ENCODE peak calls at places on chromosomes 4 and X, in five cellular contexts. T is H9, O is neuronal stem cell, I is mesenchymal stem cell, S is H1. J is an unnamed sample.

GRCh38 chr4:40909363-40909876 is 159.7 kb downstream of the NSUN7 start:
- DNase-seq in T (no peak), O (no peak), I (peak), S (no peak), J (peak)

GRCh38 chrX:130114141-130114561 is 3.9 kb upstream of the ELF4 start:
- DNase-seq in T (no peak), O (no peak), I (no peak), S (no peak), J (peak)

GRCh38 chr4:151173751-151174325 is 74.4 kb downstream of the RPS3A start:
- DNase-seq in T (no peak), O (no peak), I (peak), S (no peak), J (peak)

GRCh38 chr4:113828712-113829111 is 67.2 kb upstream of the CAMK2D start:
- DNase-seq in T (no peak), O (no peak), I (no peak), S (no peak), J (peak)

GRCh38 chr4:161554372-161554990 is 609.3 kb downstream of the FSTL5 start:
- DNase-seq in T (no peak), O (no peak), I (peak), S (no peak), J (peak)

GRCh38 chrX:129931411-129932136 is 25.6 kb downstream of the UTP14A start:
- DNase-seq in T (peak), O (peak), I (peak), S (peak), J (peak)

GRCh38 chr4:39840027-39840426 is 137.7 kb downstream of the PDS5A start:
- DNase-seq in T (no peak), O (no peak), I (no peak), S (no peak), J (no peak)

GRCh38 chrX:30308263-30309138 is 689 bp downstream of the NR0B1 start:
- DNase-seq in T (peak), O (peak), I (peak), S (peak), J (no peak)

GRCh38 chr4:87505862-87506261 is 23.3 kb downstream of the SPARCL1 start:
- DNase-seq in T (no peak), O (no peak), I (no peak), S (peak), J (no peak)

GRCh38 chr4:16508968-16509367 is 282.7 kb upstream of the TAPT1 start:
- DNase-seq in T (no peak), O (no peak), I (no peak), S (no peak), J (no peak)

GRCh38 chr4:136078971-136079370 is 1453.3 kb downstream of the PCDH18 start:
- DNase-seq in T (no peak), O (no peak), I (peak), S (no peak), J (peak)

GRCh38 chr4:108156391-108156790 is 12.3 kb downstream of the LEF1 start:
- DNase-seq in T (no peak), O (no peak), I (no peak), S (no peak), J (no peak)

GRCh38 chr4:148852092-148852699 is 410.0 kb upstream of the NR3C2 start:
- DNase-seq in T (no peak), O (no peak), I (no peak), S (no peak), J (no peak)

GRCh38 chr4:112857461-112857860 is 192.0 kb upstream of the ANK2 start:
- DNase-seq in T (no peak), O (no peak), I (peak), S (no peak), J (peak)

GRCh38 chr4:182855312-182855711 is 61.9 kb downstream of the DCTD start:
- DNase-seq in T (no peak), O (no peak), I (no peak), S (no peak), J (no peak)

GRCh38 chrX:101079736-101080135 is 1.1 kb downstream of the TMEM35A start:
- DNase-seq in T (no peak), O (no peak), I (no peak), S (no peak), J (no peak)

GRCh38 chr4:137226900-137227299 is 305.4 kb downstream of the PCDH18 start:
- DNase-seq in T (no peak), O (no peak), I (peak), S (no peak), J (peak)

GRCh38 chr4:9997881-9998280 is 23.4 kb downstream of the SLC2A9 start:
- DNase-seq in T (no peak), O (no peak), I (no peak), S (no peak), J (no peak)

GRCh38 chrX:119948381-119948780 is 4.8 kb upstream of the NKAP start:
- DNase-seq in T (no peak), O (no peak), I (no peak), S (no peak), J (no peak)

GRCh38 chr4:185638548-185639301 is 103.4 kb upstream of the PDLIM3 start:
- DNase-seq in T (peak), O (no peak), I (peak), S (peak), J (no peak)

GRCh38 chrX:3713225-3713936 is at the start of gene PRKX:
- DNase-seq in T (peak), O (no peak), I (peak), S (peak), J (peak)

GRCh38 chrX:54509401-54509800 is 13.4 kb upstream of the FGD1 start:
- DNase-seq in T (no peak), O (no peak), I (peak), S (no peak), J (peak)

GRCh38 chr4:41213563-41214157 is 682 bp downstream of the APBB2 start:
- DNase-seq in T (no peak), O (no peak), I (peak), S (no peak), J (no peak)

GRCh38 chr4:94827481-94828110 is 69.8 kb downstream of the BMPR1B start:
- DNase-seq in T (no peak), O (no peak), I (peak), S (no peak), J (peak)

GRCh38 chr4:43496602-43497001 is 604.1 kb downstream of the GRXCR1 start:
- DNase-seq in T (no peak), O (no peak), I (no peak), S (no peak), J (no peak)
- H2AFZ ChIP-seq in T (no peak), O (no peak), I (no peak), S (no peak), J (no peak)

GRCh38 chr4:37322122-37322521 is 77.6 kb downstream of the NWD2 start:
- DNase-seq in T (no peak), O (no peak), I (no peak), S (no peak), J (no peak)
- H2BK15ac ChIP-seq in T (no peak), O (no peak), I (no peak), S (no peak), J (no peak)

DNA sequence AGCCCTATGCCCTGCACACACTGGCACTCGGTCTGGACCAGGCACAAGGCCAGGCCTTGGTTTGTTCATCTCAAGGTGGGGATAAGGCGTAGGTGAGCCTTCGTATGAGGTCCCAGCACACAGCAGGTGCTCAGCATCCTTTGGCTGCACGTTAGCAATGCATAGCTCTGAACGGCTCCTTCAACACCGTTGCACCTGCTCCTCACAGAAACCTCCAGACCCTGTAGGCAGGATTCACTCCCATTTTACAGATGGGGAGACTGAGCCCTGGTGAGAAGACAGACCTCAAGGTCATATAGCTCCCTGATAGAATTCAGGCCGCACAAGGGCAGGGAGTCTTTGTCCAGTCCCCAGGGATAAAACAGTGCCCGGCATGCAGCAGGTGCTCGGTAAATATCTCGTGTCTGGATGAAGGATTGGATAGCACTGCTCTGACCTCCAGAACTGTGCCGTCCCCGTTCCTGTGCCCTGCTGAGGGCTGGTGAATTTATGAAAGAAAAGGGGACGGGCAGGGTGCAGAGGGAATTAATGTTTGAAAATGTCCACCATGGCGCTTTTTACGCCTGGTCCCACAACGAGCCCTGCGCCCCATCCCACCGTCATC is 2.4 kb downstream of the PPP2R2C start:
- DNase-seq in T (peak), O (no peak), I (no peak), S (no peak), J (no peak)
- H2AFZ ChIP-seq in T (no peak), O (peak), I (no peak), S (peak), J (peak)

GRCh38 chr4:100983426-100983825 is 363.9 kb downstream of the PPP3CA start:
- DNase-seq in T (no peak), O (no peak), I (peak), S (no peak), J (no peak)

GRCh38 chr4:100981447-100982204 is 365.7 kb downstream of the PPP3CA start:
- DNase-seq in T (no peak), O (no peak), I (peak), S (no peak), J (peak)

GRCh38 chr4:100982345-100982744 is 365.0 kb downstream of the PPP3CA start:
- DNase-seq in T (no peak), O (no peak), I (peak), S (no peak), J (no peak)

GRCh38 chr4:100977274-100977673 is 370.1 kb downstream of the PPP3CA start:
- DNase-seq in T (no peak), O (no peak), I (no peak), S (no peak), J (no peak)

DNA sequence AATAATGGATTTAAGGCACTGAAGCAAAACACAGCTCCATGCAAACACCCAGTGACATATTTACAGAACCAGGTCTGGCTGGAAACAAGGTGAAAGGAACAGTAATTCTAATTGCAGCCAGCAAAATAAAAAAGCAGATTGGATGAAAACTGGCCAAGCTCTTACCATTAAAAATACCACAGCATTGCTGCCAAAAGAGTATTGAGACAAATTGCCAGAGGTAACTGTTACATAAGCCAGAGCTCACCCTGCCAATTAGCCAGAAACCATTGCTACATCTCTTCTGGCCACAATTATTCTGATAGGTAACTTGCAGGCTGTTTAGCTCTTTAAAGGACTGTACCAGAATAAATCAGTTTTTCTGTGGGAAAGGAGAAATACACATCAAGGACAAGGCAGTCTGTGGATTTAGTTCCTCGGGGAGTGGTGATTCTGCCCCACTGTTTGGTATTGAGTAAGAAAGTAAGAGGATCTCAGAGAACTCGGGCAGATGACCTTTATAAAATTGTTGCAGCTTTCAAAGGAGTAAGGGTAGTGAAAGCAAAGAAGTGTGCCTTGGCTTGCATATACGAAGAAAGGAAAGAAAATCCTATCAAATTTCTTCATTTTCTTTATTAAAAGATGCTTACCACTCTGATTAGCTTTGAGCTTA is 369.5 kb downstream of the PPP3CA start:
- DNase-seq in T (no peak), O (no peak), I (no peak), S (no peak), J (no peak)
- H2BK15ac ChIP-seq in T (no peak), O (no peak), I (no peak), S (no peak), J (no peak)

DNA sequence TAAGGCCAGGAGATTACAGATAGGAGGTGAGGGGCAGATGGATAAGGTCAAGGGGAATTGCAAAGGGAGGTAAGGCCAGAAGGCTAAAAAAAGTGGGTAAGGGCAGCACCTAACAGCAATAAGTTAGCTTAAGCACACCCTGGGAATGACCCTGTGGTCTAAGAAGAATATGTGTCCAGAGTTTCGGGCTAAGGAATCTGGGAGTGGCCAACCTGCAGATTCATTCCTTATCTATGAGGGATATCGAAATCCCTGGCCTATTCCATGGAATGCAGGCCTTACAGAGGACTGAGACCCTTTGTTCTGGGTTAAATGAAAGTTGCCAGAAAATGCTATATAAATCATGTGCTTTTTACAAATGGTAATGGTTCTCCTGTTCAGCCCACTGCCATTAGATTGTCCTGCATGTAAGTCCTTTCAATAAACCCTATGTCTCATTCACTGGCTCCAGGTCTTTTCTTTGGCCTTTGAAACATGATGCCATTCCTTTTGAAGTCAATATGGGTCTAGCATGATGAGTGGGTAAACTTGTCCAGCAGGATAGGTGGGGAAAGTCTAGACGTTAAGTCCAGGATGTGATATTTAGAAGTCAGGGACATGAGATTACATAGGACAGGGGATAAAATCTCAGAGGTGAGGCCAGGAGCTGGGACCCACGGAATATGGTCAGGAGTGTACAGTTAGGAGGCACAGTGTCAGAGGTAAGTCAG is 226.2 kb downstream of the TACR3 start:
- DNase-seq in T (no peak), O (no peak), I (no peak), S (no peak), J (no peak)
- H2AFZ ChIP-seq in T (no peak), O (no peak), I (no peak), S (no peak), J (no peak)

DNA sequence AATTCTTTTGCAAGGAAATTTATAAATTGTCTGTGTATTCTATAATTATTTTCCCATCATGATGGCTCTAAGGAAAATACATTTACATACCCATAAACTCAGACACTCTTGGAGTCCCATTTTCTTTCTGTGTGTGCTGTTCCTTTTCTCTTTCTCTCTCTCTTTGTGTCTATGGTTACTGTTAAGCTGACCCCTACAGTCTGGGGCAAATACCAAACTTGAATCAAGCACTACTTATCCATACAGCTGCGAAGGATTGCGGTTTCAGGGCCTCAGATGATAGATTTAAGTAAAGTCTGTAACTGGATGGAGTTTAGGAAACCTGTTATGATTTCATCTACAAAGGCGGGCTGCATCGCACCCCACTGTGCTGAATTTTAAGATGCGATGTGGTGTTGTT is 150.2 kb downstream of the SHROOM3 start:
- DNase-seq in T (no peak), O (peak), I (peak), S (no peak), J (peak)
- H2BK15ac ChIP-seq in T (no peak), O (no peak), I (no peak), S (no peak), J (peak)

DNA sequence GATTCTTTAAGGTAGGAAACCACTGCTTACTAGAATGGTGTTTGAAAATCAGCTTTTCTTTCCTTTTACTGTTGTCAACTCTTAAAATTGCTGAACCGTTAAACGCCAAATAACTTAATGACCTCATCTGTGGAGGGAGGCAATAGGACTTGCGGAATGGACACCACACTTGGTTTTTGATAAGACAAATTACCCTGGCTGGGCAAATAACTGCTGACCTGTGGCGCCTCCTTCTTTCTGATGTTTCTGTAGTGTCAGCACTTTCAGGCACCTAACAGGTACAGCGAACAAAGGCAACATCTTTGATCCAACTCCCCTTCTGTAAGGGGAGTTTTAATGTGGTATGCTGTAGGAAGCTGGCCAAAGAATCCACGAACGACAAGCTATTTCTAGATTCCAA is 72.3 kb upstream of the SMAD1 start:
- DNase-seq in T (no peak), O (no peak), I (no peak), S (no peak), J (no peak)
- H2AFZ ChIP-seq in T (no peak), O (no peak), I (no peak), S (no peak), J (no peak)

GRCh38 chr4:124684301-124684700 is 28.2 kb downstream of the ANKRD50 start:
- DNase-seq in T (no peak), O (no peak), I (peak), S (no peak), J (peak)

GRCh38 chr4:124691801-124692200 is 20.7 kb downstream of the ANKRD50 start:
- DNase-seq in T (no peak), O (no peak), I (no peak), S (no peak), J (no peak)

GRCh38 chr4:124685851-124686250 is 26.7 kb downstream of the ANKRD50 start:
- DNase-seq in T (no peak), O (no peak), I (no peak), S (no peak), J (no peak)

GRCh38 chr4:124686279-124686678 is 26.3 kb downstream of the ANKRD50 start:
- DNase-seq in T (peak), O (peak), I (no peak), S (peak), J (no peak)
- H2BK15ac ChIP-seq in T (no peak), O (no peak), I (no peak), S (no peak), J (no peak)

GRCh38 chr4:133483600-133484246 is 334.6 kb downstream of the PCDH10 start:
- DNase-seq in T (no peak), O (no peak), I (peak), S (no peak), J (peak)
- H2AFZ ChIP-seq in T (no peak), O (no peak), I (no peak), S (no peak), J (no peak)

GRCh38 chr4:169270156-169270809 is 473 bp downstream of the SH3RF1 start:
- DNase-seq in T (peak), O (no peak), I (peak), S (peak), J (no peak)

GRCh38 chr4:169271692-169272007 is 894 bp upstream of the SH3RF1 start:
- DNase-seq in T (no peak), O (no peak), I (no peak), S (no peak), J (no peak)

GRCh38 chr4:169272265-169272886 is 1.6 kb upstream of the SH3RF1 start:
- DNase-seq in T (no peak), O (no peak), I (peak), S (no peak), J (peak)

GRCh38 chr4:169268951-169269781 is 1.6 kb downstream of the SH3RF1 start:
- DNase-seq in T (no peak), O (no peak), I (peak), S (peak), J (peak)

DNA sequence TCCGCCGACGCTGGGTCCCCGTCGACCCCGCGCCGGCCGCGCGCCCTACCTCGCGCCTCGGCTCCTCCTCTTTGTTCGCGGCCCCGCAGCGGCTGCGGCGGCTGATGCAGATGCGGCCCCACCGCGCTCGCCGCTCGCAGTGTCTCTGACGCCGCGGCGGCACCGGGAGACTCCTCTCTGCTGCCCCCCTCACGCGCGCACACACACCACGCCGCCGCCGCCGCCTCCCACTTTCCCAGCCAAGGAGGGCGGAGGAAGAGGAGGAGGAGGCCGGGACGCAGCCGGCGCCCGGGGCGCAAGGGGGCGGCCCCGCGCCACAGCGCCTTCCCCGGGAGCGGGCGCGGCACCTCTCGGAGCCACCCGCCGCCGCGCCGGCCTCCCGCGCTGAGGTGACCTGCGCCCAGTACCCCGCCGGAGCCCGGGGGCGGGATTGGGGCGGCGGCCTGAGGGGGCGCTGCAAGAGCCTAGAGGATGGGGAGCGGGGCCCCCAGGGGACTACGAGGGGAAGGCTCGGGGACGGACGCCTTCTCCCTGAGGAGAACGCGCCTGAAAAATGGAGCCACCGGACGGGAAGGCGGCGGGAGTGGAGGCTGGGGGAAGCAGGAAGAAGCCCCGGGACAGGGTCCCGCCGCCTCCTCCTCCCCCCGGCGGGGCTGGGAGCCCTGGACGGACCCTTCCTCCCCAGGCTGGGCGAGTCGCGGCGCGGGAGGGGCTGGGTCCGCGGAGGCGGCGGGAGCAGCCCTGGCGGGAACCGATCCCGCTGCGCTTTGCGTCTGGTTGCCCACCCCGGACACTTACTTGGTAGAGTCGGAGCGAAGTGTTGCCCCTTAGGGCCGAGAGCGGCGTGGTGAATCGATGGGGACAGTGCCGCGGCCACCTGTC is at the start of gene SH3RF1:
- DNase-seq in T (peak), O (peak), I (peak), S (peak), J (peak)
- H2BK15ac ChIP-seq in T (no peak), O (peak), I (peak), S (no peak), J (peak)